ENCODE peak calls at places on chromosomes 3 and 15, in four cellular contexts. One of them, this sample, is unnamed.

GRCh38 chr3:42605550-42606173 is 5.2 kb downstream of the NKTR start:
- DNase-seq in neuronal stem cell: no peak
- DNase-seq in H9: no peak
- DNase-seq in H1: no peak
- DNase-seq in this sample: no peak

GRCh38 chr3:16056210-16056607 is 118.3 kb upstream of the GALNT15 start:
- DNase-seq in H1: no peak
- DNase-seq in H9: no peak
- DNase-seq in neuronal stem cell: no peak
- DNase-seq in this sample: peak; percentile 13

GRCh38 chr3:8702560-8702959 is 31.0 kb upstream of the CAV3 start:
- DNase-seq in neuronal stem cell: no peak
- DNase-seq in H1: peak; percentile 79
- DNase-seq in H9: peak; percentile 67
- DNase-seq in this sample: no peak

GRCh38 chr3:119352235-119352634 is 58.1 kb downstream of the ARHGAP31 start:
- DNase-seq in neuronal stem cell: no peak
- DNase-seq in H1: no peak
- DNase-seq in H9: no peak
- DNase-seq in this sample: peak; percentile 70

GRCh38 chr3:45497963-45498362 is 96.6 kb upstream of the LIMD1 start:
- DNase-seq in H1: no peak
- DNase-seq in neuronal stem cell: no peak
- DNase-seq in H9: no peak
- DNase-seq in this sample: no peak

GRCh38 chr3:100010087-100010417 is 104.2 kb downstream of the FILIP1L start:
- DNase-seq in H1: no peak
- DNase-seq in H9: no peak
- DNase-seq in neuronal stem cell: no peak
- DNase-seq in this sample: no peak

GRCh38 chr3:75655501-75655904 is 8.6 kb upstream of the FRG2C start:
- DNase-seq in H9: peak; percentile 72
- DNase-seq in neuronal stem cell: no peak
- DNase-seq in H1: peak; percentile 77
- DNase-seq in this sample: no peak

GRCh38 chr3:137642831-137643230 is 121.3 kb upstream of the SOX14 start:
- DNase-seq in H1: no peak
- DNase-seq in H9: no peak
- DNase-seq in neuronal stem cell: no peak
- DNase-seq in this sample: no peak

GRCh38 chr3:58722526-58722925 is 56.0 kb upstream of the FAM3D start:
- DNase-seq in H1: no peak
- DNase-seq in neuronal stem cell: no peak
- DNase-seq in H9: no peak
- DNase-seq in this sample: no peak

GRCh38 chr3:101829066-101829830 is 20.1 kb upstream of the NFKBIZ start:
- DNase-seq in neuronal stem cell: no peak
- DNase-seq in H1: no peak
- DNase-seq in H9: no peak
- DNase-seq in this sample: no peak

GRCh38 chr3:193815246-193816027 is 222.4 kb downstream of the OPA1 start:
- DNase-seq in H1: no peak
- DNase-seq in neuronal stem cell: no peak
- DNase-seq in H9: no peak
- DNase-seq in this sample: no peak

GRCh38 chr15:62569460-62570404 is 404.6 kb upstream of the C2CD4B start:
- DNase-seq in H9: no peak
- DNase-seq in H1: no peak
- DNase-seq in neuronal stem cell: no peak
- DNase-seq in this sample: no peak

GRCh38 chr3:132255041-132255745 is 62.0 kb upstream of the ACP3 start:
- DNase-seq in H1: no peak
- DNase-seq in H9: no peak
- DNase-seq in neuronal stem cell: no peak
- DNase-seq in this sample: peak; percentile 91

GRCh38 chr3:140022061-140022781 is 87.2 kb downstream of the CLSTN2 start:
- DNase-seq in neuronal stem cell: no peak
- DNase-seq in H1: no peak
- DNase-seq in H9: no peak
- DNase-seq in this sample: no peak

GRCh38 chr3:175662815-175663214 is 803.7 kb downstream of the NAALADL2 start:
- DNase-seq in H9: no peak
- DNase-seq in neuronal stem cell: no peak
- DNase-seq in H1: no peak
- DNase-seq in this sample: no peak

DNA sequence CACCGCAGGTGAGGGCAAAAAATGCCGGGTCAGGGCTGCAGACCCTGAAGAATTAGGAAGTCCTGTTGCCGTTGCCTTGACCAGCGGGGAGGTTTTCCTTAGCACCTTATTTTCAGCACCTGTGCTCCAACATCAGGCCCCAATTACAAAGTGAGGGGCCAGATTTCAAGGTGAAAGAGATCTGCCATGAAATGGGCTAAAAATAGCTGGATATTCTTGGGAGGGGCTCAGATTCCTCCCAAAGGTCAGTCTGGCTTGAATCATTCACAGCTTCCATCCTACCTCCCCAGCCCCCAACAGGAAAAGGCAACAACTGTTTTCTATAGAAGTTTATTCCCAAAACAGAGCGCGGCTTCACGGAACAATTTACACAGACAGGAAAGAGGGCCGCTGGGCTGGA is 888 bp upstream of the SLC26A6 start:
- DNase-seq in H9: no peak
- DNase-seq in H1: no peak
- DNase-seq in neuronal stem cell: no peak
- DNase-seq in this sample: no peak
- H2BK12ac ChIP-seq in H9: no peak overlapping the region
- H2BK12ac ChIP-seq in H1: no peak overlapping the region
- H2BK12ac ChIP-seq in neuronal stem cell: no peak overlapping the region
- H2BK12ac ChIP-seq in this sample: no peak overlapping the region

DNA sequence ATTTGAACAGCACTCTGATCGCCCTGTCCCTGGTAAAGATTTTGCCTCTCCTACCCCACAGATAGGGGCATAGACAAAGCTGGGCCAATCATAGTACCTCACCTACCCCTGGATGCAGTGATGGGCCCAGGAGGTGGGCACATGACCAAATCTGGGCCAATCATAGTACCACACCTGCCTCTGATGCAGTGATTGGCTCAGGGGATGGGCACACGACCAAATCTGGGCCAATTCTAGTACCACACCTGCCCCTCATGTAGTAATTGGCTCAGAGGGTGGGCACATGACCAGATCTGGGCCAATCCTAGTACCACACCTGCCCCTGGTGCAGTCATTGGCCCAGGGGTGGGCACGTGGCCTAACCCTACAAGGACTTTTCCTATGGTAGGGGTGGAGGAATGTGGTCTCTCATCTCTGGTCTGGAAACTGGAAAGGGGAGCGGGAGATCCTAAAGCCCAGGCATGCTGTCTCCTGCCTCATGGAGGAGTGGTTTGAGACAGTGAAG is 56.9 kb upstream of the MEF2A start:
- DNase-seq in neuronal stem cell: no peak
- DNase-seq in H1: no peak
- DNase-seq in H9: no peak
- DNase-seq in this sample: no peak
- H2AK5ac ChIP-seq in neuronal stem cell: no peak overlapping the region
- H2AK5ac ChIP-seq in H1: no peak overlapping the region
- H2AK5ac ChIP-seq in H9: no peak overlapping the region
- H2AK5ac ChIP-seq in this sample: no peak overlapping the region

DNA sequence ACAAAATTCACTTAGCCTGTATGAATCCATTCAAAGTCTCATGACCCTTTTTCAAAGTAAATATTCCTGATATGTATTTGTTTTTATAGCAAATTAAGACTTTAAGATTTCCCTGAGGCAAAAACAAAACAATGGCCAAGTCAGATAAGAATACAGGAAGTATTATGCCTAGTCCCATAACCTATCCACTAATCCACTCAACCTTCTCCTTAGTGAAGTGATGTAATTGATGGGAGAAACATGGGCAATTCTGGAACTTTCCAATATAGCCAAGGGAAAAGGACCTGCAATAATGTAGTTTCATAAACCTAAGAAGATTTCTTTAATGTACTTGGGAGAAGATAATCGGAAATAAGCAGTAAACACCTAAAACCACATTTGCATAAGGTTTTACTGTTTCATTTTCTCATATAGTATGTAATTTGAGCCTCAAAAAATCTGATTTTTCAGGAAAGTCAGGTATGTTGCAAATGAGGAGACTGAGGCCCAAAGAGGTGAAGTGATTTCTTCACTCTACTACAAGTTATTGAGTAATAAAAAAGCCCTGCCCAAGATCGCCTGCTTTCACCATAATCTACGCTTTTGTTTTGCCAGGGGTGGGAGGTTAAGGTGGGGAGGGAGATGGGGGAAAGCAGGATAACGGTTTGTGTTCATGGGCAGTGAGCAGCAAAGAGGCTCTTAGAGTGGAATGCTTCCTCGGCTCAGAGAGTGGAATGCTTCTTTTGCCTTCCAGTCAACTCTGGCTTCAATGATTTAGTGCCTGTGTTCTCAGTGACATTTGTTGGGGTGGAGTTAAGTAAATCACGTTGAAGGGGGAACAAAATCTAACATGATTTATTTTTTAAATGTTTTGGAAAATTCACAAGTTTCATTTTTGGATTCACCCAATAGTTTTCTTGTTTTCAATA is 95.0 kb upstream of the FNDC3B start:
- DNase-seq in neuronal stem cell: no peak
- DNase-seq in H9: no peak
- DNase-seq in H1: no peak
- DNase-seq in this sample: no peak
- H3K18ac ChIP-seq in neuronal stem cell: no peak overlapping the region
- H3K18ac ChIP-seq in H9: no peak overlapping the region
- H3K18ac ChIP-seq in H1: no peak overlapping the region
- H3K18ac ChIP-seq in this sample: no peak overlapping the region

GRCh38 chr15:74050127-74050526 is 32.2 kb downstream of the GOLGA6A start:
- DNase-seq in H1: no peak
- DNase-seq in H9: no peak
- DNase-seq in neuronal stem cell: no peak
- DNase-seq in this sample: peak; percentile 7
- H2BK12ac ChIP-seq in H1: no peak overlapping the region
- H2BK12ac ChIP-seq in H9: no peak overlapping the region
- H2BK12ac ChIP-seq in neuronal stem cell: no peak overlapping the region
- H2BK12ac ChIP-seq in this sample: no peak overlapping the region

GRCh38 chr3:170802164-170803151 is 67.5 kb downstream of the RPL22L1 start:
- DNase-seq in neuronal stem cell: no peak
- DNase-seq in H1: no peak
- DNase-seq in H9: no peak
- DNase-seq in this sample: no peak
- H2AK5ac ChIP-seq in neuronal stem cell: no peak overlapping the region
- H2AK5ac ChIP-seq in H1: no peak overlapping the region
- H2AK5ac ChIP-seq in H9: no peak overlapping the region
- H2AK5ac ChIP-seq in this sample: no peak overlapping the region

DNA sequence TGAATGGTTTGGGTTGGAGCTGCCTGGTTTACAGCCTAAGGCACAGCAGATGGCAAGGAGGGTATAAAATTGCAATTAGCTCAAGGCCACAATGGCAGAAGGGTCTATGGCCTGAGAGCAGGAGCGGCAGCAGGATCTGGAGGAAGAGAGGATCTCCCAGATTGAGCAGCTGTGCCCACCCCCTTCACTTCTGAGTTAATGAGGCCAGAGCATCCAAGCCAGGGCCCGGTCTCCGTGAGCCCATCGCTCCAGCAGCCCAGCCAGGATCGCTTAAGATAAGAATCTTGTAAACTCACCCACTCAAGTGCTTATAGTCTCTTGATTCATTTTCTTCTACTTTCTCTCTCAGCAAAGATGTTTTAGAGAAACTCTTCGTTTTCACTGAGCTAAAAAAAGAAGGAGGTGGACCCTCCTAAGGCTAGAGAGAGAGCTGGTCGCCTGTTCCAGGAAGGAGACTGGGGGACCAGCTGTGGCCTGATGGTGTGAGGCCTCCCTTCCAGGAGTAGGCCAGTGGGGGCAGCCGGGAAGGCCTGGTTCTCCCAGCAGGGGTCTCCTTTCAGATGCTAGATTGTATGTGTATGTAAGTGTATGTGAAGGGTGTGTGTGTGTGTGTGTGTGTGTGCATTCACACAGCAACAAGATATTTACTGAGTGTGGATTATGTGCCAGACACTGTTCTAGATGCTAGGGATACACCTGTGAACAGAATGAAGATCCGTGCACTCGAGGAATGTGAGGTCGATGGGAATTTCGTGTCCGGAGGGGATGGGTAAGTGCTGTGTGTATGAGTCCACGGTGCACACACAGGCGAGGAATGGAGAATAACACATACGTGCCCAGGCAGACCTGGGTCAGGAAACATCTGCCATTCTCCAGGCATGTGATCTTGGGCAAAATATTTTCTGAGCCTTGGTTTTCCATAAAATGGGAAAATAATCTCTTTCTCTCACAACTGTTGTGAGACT is 18.6 kb downstream of the MAGEF1 start:
- DNase-seq in neuronal stem cell: no peak
- DNase-seq in H9: no peak
- DNase-seq in H1: no peak
- DNase-seq in this sample: peak; percentile 22
- H3K18ac ChIP-seq in neuronal stem cell: peak overlapping the region; percentile 12
- H3K18ac ChIP-seq in H9: no peak overlapping the region
- H3K18ac ChIP-seq in H1: peak overlapping the region; percentile 38
- H3K18ac ChIP-seq in this sample: no peak overlapping the region

DNA sequence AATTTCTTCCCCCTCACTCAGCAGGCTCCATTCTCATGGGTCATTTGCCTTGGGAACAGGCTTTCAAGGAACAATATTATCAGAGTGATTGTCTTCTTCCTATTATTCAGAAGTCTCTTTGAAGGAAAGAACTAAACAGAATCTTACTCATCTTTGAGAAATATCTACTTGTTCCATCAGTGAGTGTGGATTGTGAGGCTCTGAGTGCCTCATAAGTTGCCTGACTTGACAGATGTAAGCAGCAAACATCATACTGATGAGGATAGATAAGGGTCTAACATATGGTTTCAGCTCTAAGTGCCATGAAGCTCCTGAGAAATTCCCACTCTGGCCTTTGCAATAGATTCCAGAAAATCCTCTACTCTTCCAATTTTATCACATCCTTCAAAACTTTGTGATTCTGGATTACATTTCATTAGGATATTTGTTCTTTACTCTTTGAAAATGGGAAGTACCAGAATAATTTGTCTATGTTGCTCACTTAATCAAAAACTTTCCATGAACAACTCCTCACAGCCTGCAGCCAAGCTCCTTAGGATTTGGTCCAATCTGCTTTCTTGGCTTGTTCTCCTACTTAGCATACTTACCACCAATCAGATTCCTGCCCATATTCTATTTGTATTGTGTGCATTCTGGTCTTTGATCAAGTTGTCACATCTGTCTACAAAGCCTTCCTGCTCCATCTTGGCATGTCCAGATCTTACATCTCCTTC is 120.1 kb downstream of the RPL22L1 start:
- DNase-seq in neuronal stem cell: no peak
- DNase-seq in H1: no peak
- DNase-seq in H9: no peak
- DNase-seq in this sample: no peak
- H2BK12ac ChIP-seq in neuronal stem cell: no peak overlapping the region
- H2BK12ac ChIP-seq in H1: no peak overlapping the region
- H2BK12ac ChIP-seq in H9: no peak overlapping the region
- H2BK12ac ChIP-seq in this sample: no peak overlapping the region

GRCh38 chr15:71304681-71305080 is 189.4 kb downstream of the THSD4 start:
- DNase-seq in H1: no peak
- DNase-seq in neuronal stem cell: no peak
- DNase-seq in H9: no peak
- DNase-seq in this sample: no peak
- H2AK5ac ChIP-seq in H1: no peak overlapping the region
- H2AK5ac ChIP-seq in neuronal stem cell: no peak overlapping the region
- H2AK5ac ChIP-seq in H9: no peak overlapping the region
- H2AK5ac ChIP-seq in this sample: no peak overlapping the region